ENCODE peak calls at places on chromosomes 12 and 14, in four cellular contexts. N is suprapubic skin; B is CD4-positive, alpha-beta T cell; V is PC-3. Z is an unnamed sample.
A peak's percentile ranks its signal among the peaks of the same experiment; 100 is the strongest.

GRCh38 chr12:114192013-114192412 is 213.9 kb downstream of the TBX5 start:
- DNase-seq in N (no peak), B (no peak), V (no peak), Z (no peak)

GRCh38 chr12:80195143-80195726 is 95.9 kb downstream of the OTOGL start:
- DNase-seq in V (peak; percentile 71), B (no peak), N (no peak), Z (no peak)

GRCh38 chr12:5000204-5000603 is 43.5 kb upstream of the KCNA5 start:
- DNase-seq in B (no peak), V (no peak), N (no peak), Z (no peak)

GRCh38 chr12:15996254-15996653 is 85.1 kb downstream of the DERA start:
- DNase-seq in V (peak; percentile 7), N (no peak), B (no peak), Z (no peak)

GRCh38 chr12:659090-659683 is 4.1 kb downstream of the NINJ2 start:
- DNase-seq in B (no peak), V (no peak), N (no peak), Z (no peak)

GRCh38 chr12:31325524-31325875 is 450 bp downstream of the SINHCAF start:
- DNase-seq in N (peak; percentile 72), V (no peak), B (no peak), Z (peak; percentile 42)

GRCh38 chr12:89384050-89384749 is 31.9 kb upstream of the DUSP6 start:
- DNase-seq in N (peak; percentile 71), V (peak; percentile 75), B (no peak), Z (peak; percentile 65)

GRCh38 chr14:22850944-22851790 is 14.8 kb downstream of the MMP14 start:
- DNase-seq in N (peak; percentile 93), V (peak; percentile 92), B (no peak), Z (peak; percentile 52)

GRCh38 chr14:41749425-41749824 is 142.7 kb downstream of the LRFN5 start:
- DNase-seq in B (no peak), N (no peak), V (peak; percentile 34), Z (no peak)

GRCh38 chr12:30822385-30823139 is 67.8 kb upstream of the CAPRIN2 start:
- DNase-seq in N (peak; percentile 69), B (peak; percentile 15), V (no peak), Z (peak; percentile 62)

GRCh38 chr12:14824012-14824634 is 10.1 kb upstream of the SMCO3 start:
- DNase-seq in N (no peak), B (no peak), V (no peak), Z (no peak)

GRCh38 chr12:46875095-46875494 is 49.3 kb upstream of the SLC38A4 start:
- DNase-seq in V (no peak), B (no peak), N (no peak), Z (no peak)

GRCh38 chr12:109734219-109735000 is 20.8 kb downstream of the FAM222A start:
- DNase-seq in V (no peak), N (peak; percentile 46), B (no peak), Z (no peak)

GRCh38 chr14:55609681-55610080 is 29.7 kb downstream of the KTN1 start:
- DNase-seq in V (peak; percentile 82), B (no peak), N (no peak), Z (no peak)

GRCh38 chr12:47990351-47991105 is 13.7 kb downstream of the COL2A1 start:
- DNase-seq in V (no peak), B (peak; percentile 22), N (peak; percentile 39), Z (no peak)

GRCh38 chr12:92466391-92467305 is 236.1 kb upstream of the PLEKHG7 start:
- DNase-seq in B (no peak), V (no peak), N (no peak), Z (no peak)

GRCh38 chr14:68628605-68629310 is 164.1 kb downstream of the ZFP36L1 start:
- DNase-seq in B (peak; percentile 19), V (peak; percentile 38), N (peak; percentile 59), Z (no peak)

GRCh38 chr14:89378119-89378518 is 38.9 kb downstream of the FOXN3 start:
- DNase-seq in N (no peak), B (no peak), V (no peak), Z (no peak)

GRCh38 chr12:58765076-58765475 is 155.2 kb downstream of the LRIG3 start:
- DNase-seq in B (no peak), V (no peak), N (no peak), Z (no peak)

GRCh38 chr14:103126873-103127304 is 3.6 kb downstream of the TNFAIP2 start:
- DNase-seq in V (peak; percentile 70), N (no peak), B (no peak), Z (no peak)

GRCh38 chr14:53019391-53019790 is 68.5 kb upstream of the FERMT2 start:
- DNase-seq in N (no peak), V (no peak), B (no peak), Z (no peak)

GRCh38 chr12:113231275-113232231 is 10.3 kb downstream of the TPCN1 start:
- DNase-seq in B (no peak), V (no peak), N (peak; percentile 7), Z (no peak)

GRCh38 chr12:21324551-21324950 is 10.2 kb downstream of the SLCO1A2 start:
- DNase-seq in V (no peak), N (no peak), B (no peak), Z (peak; percentile 15)

GRCh38 chr12:113060336-113060960 is 3.9 kb downstream of the DTX1 start:
- DNase-seq in V (no peak), B (no peak), N (no peak), Z (no peak)

GRCh38 chr12:69648476-69648875 is 37.8 kb upstream of the LRRC10 start:
- DNase-seq in B (no peak), V (peak; percentile 60), N (no peak), Z (no peak)

GRCh38 chr12:111409403-111410228 is 3.9 kb downstream of the SH2B3 start:
- DNase-seq in N (no peak), V (no peak), B (no peak), Z (no peak)

GRCh38 chr12:111407371-111408115 is 1.8 kb downstream of the SH2B3 start:
- DNase-seq in V (no peak), B (no peak), N (no peak), Z (no peak)

GRCh38 chr12:111406474-111407370 is 999 bp downstream of the SH2B3 start:
- DNase-seq in V (no peak), B (no peak), N (no peak), Z (peak; percentile 36)

GRCh38 chr12:111408686-111409402 is 3.1 kb downstream of the SH2B3 start:
- DNase-seq in B (no peak), N (no peak), V (no peak), Z (no peak)

DNA sequence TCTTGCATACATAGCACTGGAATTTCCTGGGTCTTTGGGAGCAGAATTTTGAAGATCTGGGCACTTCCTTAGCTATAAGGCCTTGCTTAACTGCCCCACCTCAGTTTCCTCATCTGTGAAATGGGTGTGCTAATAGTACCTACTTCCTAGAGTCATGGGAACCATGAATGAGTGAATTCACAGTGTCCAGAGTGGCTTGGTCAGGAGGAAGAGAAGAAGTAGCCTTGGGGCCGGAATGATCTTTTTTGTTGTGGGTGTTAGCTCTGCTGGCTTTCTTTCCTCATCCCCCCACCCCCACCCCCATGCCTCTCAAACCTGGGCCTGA is 2.4 kb downstream of the SH2B3 start:
- DNase-seq in V (no peak), N (no peak), B (no peak), Z (no peak)
- H3K27ac ChIP-seq in V (no peak overlapping the region), N (no peak overlapping the region), B (peak overlapping the region; percentile 64), Z (peak overlapping the region; percentile 62)

GRCh38 chr12:53568428-53569173 is 57.6 kb downstream of the ATF7 start:
- DNase-seq in N (no peak), B (no peak), V (no peak), Z (no peak)

GRCh38 chr12:53572134-53572758 is 53.9 kb downstream of the ATF7 start:
- DNase-seq in B (no peak), N (no peak), V (no peak), Z (no peak)

GRCh38 chr12:53567961-53568360 is 58.2 kb downstream of the ATF7 start:
- DNase-seq in B (no peak), N (no peak), V (no peak), Z (no peak)

GRCh38 chr12:53571295-53571694 is 54.9 kb downstream of the ATF7 start:
- DNase-seq in N (no peak), V (no peak), B (no peak), Z (no peak)

DNA sequence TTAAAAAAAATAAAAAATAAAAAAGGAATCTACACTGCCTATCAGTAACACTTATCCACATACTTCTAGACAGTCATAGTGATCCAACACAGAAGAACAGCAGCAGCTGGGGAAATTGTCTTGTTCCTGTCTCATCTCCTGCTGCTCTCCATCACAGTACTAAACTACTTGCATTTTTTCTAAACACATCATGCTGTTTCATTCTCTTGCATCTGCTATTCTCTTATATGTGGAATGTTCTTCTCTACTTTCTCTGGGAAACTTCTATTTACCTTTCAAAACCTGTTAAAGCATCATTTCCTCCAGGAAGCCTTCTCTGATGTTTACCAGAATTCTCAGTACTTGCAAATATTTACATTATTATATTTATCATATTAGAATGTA is 57.0 kb downstream of the ATF7 start:
- DNase-seq in N (no peak), V (peak; percentile 53), B (no peak), Z (no peak)
- H3K27ac ChIP-seq in N (no peak overlapping the region), V (peak overlapping the region; percentile 71), B (no peak overlapping the region), Z (no peak overlapping the region)

GRCh38 chr12:6323340-6323994 is 13.0 kb downstream of the PLEKHG6 start:
- DNase-seq in N (peak; percentile 80), B (peak; percentile 18), V (peak; percentile 86), Z (no peak)
- H3K27ac ChIP-seq in N (peak overlapping the region; percentile 80), B (peak overlapping the region; percentile 13), V (peak overlapping the region; percentile 62), Z (peak overlapping the region; percentile 31)

GRCh38 chr14:65032319-65032718 is 45.6 kb downstream of the FNTB start:
- DNase-seq in N (no peak), B (no peak), V (no peak), Z (no peak)
- H3K27ac ChIP-seq in N (no peak overlapping the region), B (no peak overlapping the region), V (no peak overlapping the region), Z (no peak overlapping the region)

GRCh38 chr12:52836491-52837175 is 2.5 kb upstream of the KRT79 start:
- DNase-seq in B (no peak), N (no peak), V (no peak), Z (no peak)
- H3K27ac ChIP-seq in B (no peak overlapping the region), N (no peak overlapping the region), V (peak overlapping the region; percentile 63), Z (no peak overlapping the region)

GRCh38 chr14:51145246-51145645 is 50.3 kb upstream of the TRIM9 start:
- DNase-seq in N (no peak), V (no peak), B (no peak), Z (no peak)

GRCh38 chr14:51138353-51139103 is 43.6 kb upstream of the TRIM9 start:
- DNase-seq in V (no peak), B (no peak), N (no peak), Z (no peak)

GRCh38 chr14:51139221-51139681 is 44.3 kb upstream of the TRIM9 start:
- DNase-seq in N (no peak), V (no peak), B (no peak), Z (peak; percentile 53)
- H3K27ac ChIP-seq in N (no peak overlapping the region), V (no peak overlapping the region), B (no peak overlapping the region), Z (peak overlapping the region; percentile 76)

DNA sequence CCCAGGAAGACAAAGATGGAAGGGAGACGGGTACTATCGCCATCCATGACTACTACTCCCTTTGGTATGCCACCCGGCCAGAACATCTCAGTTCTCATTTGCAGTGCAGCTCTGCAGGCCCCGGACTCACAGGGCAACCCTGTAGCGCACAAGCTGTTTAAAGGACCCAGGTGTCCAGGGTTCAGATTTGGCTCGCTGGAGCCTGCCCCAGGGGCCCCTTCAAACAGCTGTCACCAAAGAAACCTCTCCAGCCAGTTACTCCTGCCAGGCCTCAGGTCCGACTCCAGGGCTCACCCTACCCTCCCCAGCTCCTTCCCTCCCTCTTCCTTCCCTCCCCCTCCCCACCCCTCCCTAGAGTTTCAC is 5.5 kb upstream of the CHD4 start:
- DNase-seq in V (no peak), B (no peak), N (no peak), Z (no peak)
- H3K27ac ChIP-seq in V (no peak overlapping the region), B (peak overlapping the region; percentile 58), N (peak overlapping the region; percentile 92), Z (peak overlapping the region; percentile 100)

GRCh38 chr12:108589028-108589839 is 8.7 kb downstream of the TMEM119 start:
- DNase-seq in B (no peak), V (no peak), N (no peak), Z (no peak)
- H3K27ac ChIP-seq in B (no peak overlapping the region), V (no peak overlapping the region), N (no peak overlapping the region), Z (no peak overlapping the region)